ENCODE peak calls at places on chromosomes 13 and 19, in seven cellular contexts. S is PC-3, Q is foreskin fibroblast, B is brain microvascular endothelial cell, Y is mucosa of descending colon, Z is fibroblast of lung, N is mammary epithelial cell. M is an unnamed sample.

GRCh38 chr19:49231389-49231788 is 73.8 kb downstream of the TRPM4 start:
- DNase-seq in Y (no peak), Z (no peak), Q (no peak), N (no peak), B (no peak), S (no peak), M (no peak)

GRCh38 chr13:108902557-108903155 is 273.2 kb downstream of the MYO16 start:
- DNase-seq in Z (no peak), N (peak; percentile 81), Q (peak; percentile 70), S (peak; percentile 48), B (no peak), Y (no peak), M (no peak)

GRCh38 chr13:74246398-74246975 is 112.3 kb upstream of the KLF12 start:
- DNase-seq in Z (peak; percentile 30), B (peak; percentile 56), Y (no peak), S (no peak), N (no peak), Q (peak; percentile 53), M (peak; percentile 63)

GRCh38 chr13:44904982-44905381 is 84.3 kb downstream of the NUFIP1 start:
- DNase-seq in Y (peak; percentile 42), Q (peak; percentile 97), N (peak; percentile 36), B (peak; percentile 97), Z (peak; percentile 96), S (peak; percentile 75), M (peak; percentile 98)

GRCh38 chr13:98598043-98598442 is 21.1 kb upstream of the STK24 start:
- DNase-seq in Y (no peak), N (no peak), B (no peak), Q (no peak), S (no peak), Z (no peak), M (no peak)

GRCh38 chr13:39527961-39528720 is 74.9 kb downstream of the LHFPL6 start:
- DNase-seq in S (peak; percentile 88), Q (peak; percentile 96), B (peak; percentile 95), N (peak; percentile 79), Z (peak; percentile 89), Y (no peak), M (peak; percentile 91)

GRCh38 chr13:43422061-43422460 is 364.7 kb downstream of the ENOX1 start:
- DNase-seq in Y (no peak), Q (no peak), B (no peak), N (no peak), Z (no peak), S (no peak), M (no peak)

GRCh38 chr13:29937836-29938235 is 87.4 kb upstream of the UBL3 start:
- DNase-seq in S (no peak), N (no peak), Q (no peak), B (no peak), Z (no peak), Y (no peak), M (no peak)

GRCh38 chr13:47829684-47830083 is 171.4 kb downstream of the SUCLA2 start:
- DNase-seq in B (peak; percentile 13), Z (no peak), S (no peak), Y (no peak), Q (peak; percentile 54), N (no peak), M (no peak)

GRCh38 chr19:19109601-19110000 is 28.7 kb downstream of the TMEM161A start:
- DNase-seq in N (no peak), B (peak; percentile 28), Z (peak; percentile 12), Y (no peak), Q (peak; percentile 28), S (no peak), M (no peak)

GRCh38 chr19:39423258-39424086 is 11.0 kb downstream of the PLEKHG2 start:
- DNase-seq in Z (no peak), S (no peak), Y (peak; percentile 18), B (no peak), N (no peak), Q (no peak), M (no peak)

GRCh38 chr19:38304866-38305429 is 897 bp downstream of the C19orf33 start:
- DNase-seq in Z (no peak), Q (no peak), Y (peak; percentile 96), B (no peak), N (peak; percentile 70), S (peak; percentile 95), M (peak; percentile 61)

GRCh38 chr13:61500176-61500575 is 84.5 kb upstream of the PCDH20 start:
- DNase-seq in B (no peak), Z (no peak), Y (no peak), N (no peak), S (no peak), Q (no peak), M (no peak)

GRCh38 chr13:40503966-40504591 is 162.4 kb downstream of the FOXO1 start:
- DNase-seq in Z (peak; percentile 17), N (peak; percentile 96), B (peak; percentile 100), Y (no peak), Q (peak; percentile 81), S (peak; percentile 86), M (peak; percentile 89)

GRCh38 chr19:46722004-46722380 is 5.1 kb upstream of the PRKD2 start:
- DNase-seq in Q (no peak), Z (no peak), Y (no peak), S (no peak), N (peak; percentile 61), B (no peak), M (no peak)

GRCh38 chr19:13011653-13012389 is 16.5 kb downstream of the NFIX start:
- DNase-seq in B (no peak), S (no peak), Q (no peak), N (no peak), Z (no peak), Y (no peak), M (no peak)

GRCh38 chr13:80585531-80585930 is 244.6 kb upstream of the SPRY2 start:
- DNase-seq in B (no peak), Q (no peak), Y (no peak), N (no peak), S (no peak), Z (no peak), M (no peak)

GRCh38 chr13:112638157-112638750 is 50.3 kb upstream of the TUBGCP3 start:
- DNase-seq in S (peak; percentile 6), Y (no peak), Z (no peak), N (no peak), B (no peak), Q (no peak), M (no peak)

GRCh38 chr19:8161135-8161646 is 11.8 kb upstream of the FBN3 start:
- DNase-seq in Z (peak; percentile 17), N (peak; percentile 27), B (peak; percentile 12), Y (no peak), Q (no peak), S (peak; percentile 76), M (no peak)

GRCh38 chr13:30438286-30438685 is 16.0 kb downstream of the UBE2L5 start:
- DNase-seq in B (no peak), Y (no peak), Q (no peak), N (no peak), S (no peak), Z (no peak), M (no peak)

GRCh38 chr13:86567119-86567518 is 767.9 kb upstream of the SLITRK6 start:
- DNase-seq in Z (no peak), Y (no peak), B (no peak), Q (no peak), N (no peak), S (peak; percentile 10), M (no peak)

GRCh38 chr19:4606921-4607678 is 32.2 kb upstream of the TNFAIP8L1 start:
- DNase-seq in Z (peak; percentile 28), Y (no peak), S (no peak), B (no peak), Q (peak; percentile 28), N (no peak), M (no peak)

GRCh38 chr19:16470911-16471811 is 609 bp downstream of the EPS15L1 start:
- DNase-seq in Q (peak; percentile 69), Z (peak; percentile 49), Y (no peak), S (peak; percentile 42), B (no peak), N (peak; percentile 53), M (peak; percentile 36)

DNA sequence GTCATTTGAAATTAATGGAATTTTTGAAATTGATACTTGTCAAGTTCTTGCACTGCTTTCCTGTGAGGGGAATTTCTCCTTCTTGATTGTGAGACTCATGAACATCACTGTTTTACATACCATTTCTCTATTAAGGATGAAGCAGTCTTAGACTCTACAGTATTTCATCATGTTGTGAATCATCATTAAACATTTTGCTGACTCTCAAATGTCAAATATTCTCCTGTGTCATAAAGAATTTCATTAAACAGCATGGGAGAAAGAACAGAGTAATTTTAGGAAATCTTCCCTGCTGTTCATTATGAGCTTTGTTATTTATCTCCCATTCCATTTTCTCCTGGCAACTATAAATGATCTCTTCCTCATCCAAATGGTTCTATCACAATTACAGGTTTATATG is 728.9 kb downstream of the PCDH9 start:
- DNase-seq in B (no peak), N (peak; percentile 4), Q (peak; percentile 66), Y (no peak), S (peak; percentile 44), Z (peak; percentile 74), M (peak; percentile 55)
- H3K4me3 ChIP-seq in B (no peak overlapping the region), N (no peak overlapping the region), Q (no peak overlapping the region), Y (no peak overlapping the region), S (no peak overlapping the region), Z (no peak overlapping the region), M (no peak overlapping the region)

DNA sequence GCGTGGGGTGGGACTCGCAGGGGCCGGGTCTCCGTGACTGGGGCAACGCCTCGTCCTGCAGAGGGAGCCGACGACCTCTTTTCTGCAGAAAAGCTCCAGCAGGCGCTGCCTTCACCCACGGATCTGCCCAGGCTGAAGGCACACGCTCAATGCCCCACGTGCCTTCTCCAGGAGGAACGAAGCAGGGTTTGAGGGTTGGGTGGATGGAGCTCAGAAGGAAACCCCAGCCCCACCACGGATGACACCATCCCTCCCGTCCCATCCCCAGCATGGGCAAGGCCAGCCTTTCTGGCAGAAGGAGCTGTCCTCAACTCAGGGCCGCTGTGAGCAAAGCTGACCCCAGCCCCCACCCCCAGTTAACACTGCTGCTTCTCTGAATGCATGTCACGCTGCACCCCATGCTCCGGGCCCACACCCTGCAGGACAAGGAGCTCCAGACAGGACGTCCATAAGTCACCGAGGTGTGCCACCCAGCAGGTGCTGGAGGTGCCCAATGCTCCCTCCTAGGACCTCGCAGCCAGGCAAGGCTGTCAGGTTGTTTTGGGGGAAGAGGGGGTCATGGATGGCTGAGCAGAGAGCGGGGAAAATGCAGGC is 7.4 kb downstream of the C19orf25 start:
- DNase-seq in Z (no peak), B (no peak), S (peak; percentile 31), N (no peak), Q (peak; percentile 58), Y (no peak), M (no peak)
- TF ChIP-seq CTCF in Z (peak; percentile 10), B (peak; percentile 35), S (peak; percentile 41), N (no peak), Q (peak; percentile 8), Y (no peak), M (no peak)

GRCh38 chr19:57317503-57317902 is 2.8 kb upstream of the ZNF543 start:
- DNase-seq in B (no peak), Y (no peak), S (no peak), Q (peak; percentile 42), N (no peak), Z (no peak), M (no peak)
- H3K4me3 ChIP-seq in B (peak overlapping the region; percentile 44), Y (no peak overlapping the region), S (no peak overlapping the region), Q (peak overlapping the region; percentile 15), N (no peak overlapping the region), Z (peak overlapping the region; percentile 42), M (no peak overlapping the region)

DNA sequence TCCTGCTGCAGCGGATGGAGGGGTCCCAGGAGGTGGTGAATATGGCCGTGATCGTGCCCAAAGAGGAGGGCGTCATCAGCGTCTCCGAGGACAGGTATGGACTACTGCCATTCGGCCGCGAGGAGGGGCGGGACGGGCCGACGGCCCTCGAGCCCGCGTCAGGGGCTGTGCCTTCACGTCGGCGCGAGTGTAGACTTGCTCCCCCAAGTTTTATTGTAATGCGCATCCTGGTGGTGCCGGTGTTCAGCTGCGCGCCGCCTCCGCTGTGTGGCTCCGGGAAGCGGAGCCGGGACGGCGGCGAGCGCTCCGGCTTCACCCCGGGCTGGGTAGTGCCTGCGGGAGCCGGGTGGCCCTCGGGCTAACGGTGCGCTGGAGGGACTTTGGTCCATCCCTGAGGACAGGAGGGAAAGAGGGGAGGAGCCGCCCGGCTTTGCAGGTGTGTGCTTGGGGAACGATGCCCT is 499 bp downstream of the WDFY2 start:
- DNase-seq in N (peak; percentile 79), Z (peak; percentile 45), B (peak; percentile 33), Y (peak; percentile 76), Q (peak; percentile 68), S (peak; percentile 48), M (peak; percentile 65)
- TF ChIP-seq CTCF in N (peak; percentile 43), Z (no peak), B (peak; percentile 11), Y (no peak), Q (no peak), S (no peak), M (peak; percentile 23)